ENCODE peak calls at places on chromosome 1, in five cellular contexts. One of them, this sample, is unnamed.

GRCh38 chr1:198007687-198008627 is 90.8 kb downstream of the LHX9 start:
- DNase-seq in B cell: no peak
- DNase-seq in glutamatergic neuron: no peak
- DNase-seq in neural crest cell: no peak
- DNase-seq in GM12865: no peak
- DNase-seq in this sample: no peak

GRCh38 chr1:186858923-186859322 is 30.2 kb downstream of the PLA2G4A start:
- DNase-seq in B cell: no peak
- DNase-seq in glutamatergic neuron: no peak
- DNase-seq in neural crest cell: no peak
- DNase-seq in GM12865: no peak
- DNase-seq in this sample: no peak

GRCh38 chr1:151828931-151829330 is 2.7 kb downstream of the RORC start:
- DNase-seq in B cell: no peak
- DNase-seq in glutamatergic neuron: no peak
- DNase-seq in neural crest cell: no peak
- DNase-seq in GM12865: no peak
- DNase-seq in this sample: peak; percentile 69

GRCh38 chr1:9280015-9280860 is 12.5 kb upstream of the SPSB1 start:
- DNase-seq in B cell: no peak
- DNase-seq in glutamatergic neuron: peak; percentile 54
- DNase-seq in neural crest cell: no peak
- DNase-seq in GM12865: peak; percentile 30
- DNase-seq in this sample: no peak

GRCh38 chr1:226764533-226764932 is 25.5 kb upstream of the ITPKB start:
- DNase-seq in B cell: no peak
- DNase-seq in glutamatergic neuron: no peak
- DNase-seq in neural crest cell: no peak
- DNase-seq in GM12865: peak; percentile 83
- DNase-seq in this sample: no peak

GRCh38 chr1:176843352-176844297 is 320.9 kb downstream of the ASTN1 start:
- DNase-seq in B cell: no peak
- DNase-seq in glutamatergic neuron: peak; percentile 59
- DNase-seq in neural crest cell: peak; percentile 28
- DNase-seq in GM12865: peak; percentile 36
- DNase-seq in this sample: peak; percentile 53

GRCh38 chr1:209641216-209642181 is 10.7 kb downstream of the LAMB3 start:
- DNase-seq in B cell: no peak
- DNase-seq in glutamatergic neuron: no peak
- DNase-seq in neural crest cell: no peak
- DNase-seq in GM12865: peak; percentile 20
- DNase-seq in this sample: no peak

GRCh38 chr1:219099307-219099706 is 74.4 kb upstream of the LYPLAL1 start:
- DNase-seq in B cell: no peak
- DNase-seq in glutamatergic neuron: no peak
- DNase-seq in neural crest cell: no peak
- DNase-seq in GM12865: peak; percentile 22
- DNase-seq in this sample: no peak

GRCh38 chr1:5970623-5971273 is 21.5 kb downstream of the NPHP4 start:
- DNase-seq in B cell: no peak
- DNase-seq in glutamatergic neuron: no peak
- DNase-seq in neural crest cell: no peak
- DNase-seq in GM12865: no peak
- DNase-seq in this sample: no peak

GRCh38 chr1:84842748-84843231 is 50.2 kb downstream of the LPAR3 start:
- DNase-seq in B cell: no peak
- DNase-seq in glutamatergic neuron: no peak
- DNase-seq in neural crest cell: no peak
- DNase-seq in GM12865: no peak
- DNase-seq in this sample: no peak

GRCh38 chr1:199243423-199244061 is 604.7 kb downstream of the PTPRC start:
- DNase-seq in B cell: peak; percentile 70
- DNase-seq in glutamatergic neuron: peak; percentile 69
- DNase-seq in neural crest cell: peak; percentile 53
- DNase-seq in GM12865: peak; percentile 91
- DNase-seq in this sample: peak; percentile 68

GRCh38 chr1:85361106-85361505 is 84.7 kb upstream of the BCL10 start:
- DNase-seq in B cell: no peak
- DNase-seq in glutamatergic neuron: no peak
- DNase-seq in neural crest cell: no peak
- DNase-seq in GM12865: no peak
- DNase-seq in this sample: no peak

GRCh38 chr1:212942679-212943392 is 7.5 kb upstream of the VASH2 start:
- DNase-seq in B cell: no peak
- DNase-seq in glutamatergic neuron: no peak
- DNase-seq in neural crest cell: no peak
- DNase-seq in GM12865: no peak
- DNase-seq in this sample: no peak

GRCh38 chr1:214662386-214662785 is 59.4 kb downstream of the CENPF start:
- DNase-seq in B cell: no peak
- DNase-seq in glutamatergic neuron: no peak
- DNase-seq in neural crest cell: no peak
- DNase-seq in GM12865: no peak
- DNase-seq in this sample: no peak
- TF ChIP-seq CTCF in B cell: no peak
- TF ChIP-seq CTCF in glutamatergic neuron: no peak
- TF ChIP-seq CTCF in neural crest cell: no peak
- TF ChIP-seq CTCF in GM12865: no peak
- TF ChIP-seq CTCF in this sample: no peak

GRCh38 chr1:154866995-154867795 is 2.9 kb downstream of the KCNN3 start:
- DNase-seq in B cell: no peak
- DNase-seq in glutamatergic neuron: no peak
- DNase-seq in neural crest cell: no peak
- DNase-seq in GM12865: no peak
- DNase-seq in this sample: no peak
- TF ChIP-seq CTCF in B cell: no peak
- TF ChIP-seq CTCF in glutamatergic neuron: no peak
- TF ChIP-seq CTCF in neural crest cell: no peak
- TF ChIP-seq CTCF in GM12865: no peak
- TF ChIP-seq CTCF in this sample: no peak

GRCh38 chr1:36523230-36523495 is 40.5 kb upstream of the CSF3R start:
- DNase-seq in B cell: no peak
- DNase-seq in glutamatergic neuron: no peak
- DNase-seq in neural crest cell: no peak
- DNase-seq in GM12865: no peak
- DNase-seq in this sample: no peak
- TF ChIP-seq CTCF in B cell: no peak
- TF ChIP-seq CTCF in glutamatergic neuron: no peak
- TF ChIP-seq CTCF in neural crest cell: no peak
- TF ChIP-seq CTCF in GM12865: no peak
- TF ChIP-seq CTCF in this sample: no peak

DNA sequence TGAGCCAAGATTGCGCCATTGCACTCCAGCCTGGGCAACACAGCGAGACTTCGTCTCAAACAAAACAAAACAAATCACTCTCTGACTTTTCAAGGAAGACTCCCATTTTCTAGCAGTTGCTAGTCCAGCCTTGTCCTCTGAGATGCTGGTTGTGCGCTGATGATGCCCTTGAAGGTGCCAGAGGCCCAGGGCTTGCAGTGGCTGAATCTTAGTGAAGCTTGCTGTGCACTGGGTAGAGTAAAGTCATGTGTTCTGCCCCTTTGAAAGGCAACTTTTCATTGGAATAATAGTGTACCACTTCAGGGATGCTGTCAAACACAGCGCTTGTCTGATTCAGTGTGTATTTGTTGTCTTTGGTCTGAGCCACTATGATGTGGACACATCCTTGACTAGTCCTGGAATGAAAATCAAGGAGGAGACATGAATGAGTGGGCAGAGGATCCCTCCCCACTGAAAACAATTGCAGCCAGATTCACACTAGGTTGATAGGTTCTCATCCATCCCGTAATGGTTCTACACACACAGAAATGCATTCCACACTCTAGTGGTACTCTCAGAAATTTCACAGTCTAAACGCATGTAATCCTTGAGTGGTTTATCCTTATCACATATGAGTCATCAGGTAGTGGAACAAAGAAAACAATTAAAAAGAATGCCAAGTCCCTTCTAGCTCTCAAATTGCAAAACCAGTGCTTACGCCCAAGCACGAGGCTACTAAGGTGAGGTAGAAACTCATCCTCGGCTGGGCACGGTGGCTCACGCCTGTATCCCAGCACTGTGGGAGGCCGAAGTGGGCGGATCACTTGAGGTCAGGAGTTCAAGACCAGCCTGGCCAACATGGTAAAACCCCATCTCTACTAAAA is 17.8 kb upstream of the TDRD10 start:
- DNase-seq in B cell: no peak
- DNase-seq in glutamatergic neuron: no peak
- DNase-seq in neural crest cell: no peak
- DNase-seq in GM12865: no peak
- DNase-seq in this sample: no peak
- TF ChIP-seq CTCF in B cell: no peak
- TF ChIP-seq CTCF in glutamatergic neuron: no peak
- TF ChIP-seq CTCF in neural crest cell: no peak
- TF ChIP-seq CTCF in GM12865: no peak
- TF ChIP-seq CTCF in this sample: no peak

GRCh38 chr1:168362991-168363390 is 82.3 kb downstream of the TBX19 start:
- DNase-seq in B cell: no peak
- DNase-seq in glutamatergic neuron: no peak
- DNase-seq in neural crest cell: no peak
- DNase-seq in GM12865: peak; percentile 16
- DNase-seq in this sample: no peak
- TF ChIP-seq CTCF in B cell: no peak
- TF ChIP-seq CTCF in glutamatergic neuron: no peak
- TF ChIP-seq CTCF in neural crest cell: no peak
- TF ChIP-seq CTCF in GM12865: no peak
- TF ChIP-seq CTCF in this sample: no peak

GRCh38 chr1:12197483-12197880 is 30.7 kb downstream of the TNFRSF1B start:
- DNase-seq in B cell: no peak
- DNase-seq in glutamatergic neuron: no peak
- DNase-seq in neural crest cell: no peak
- DNase-seq in GM12865: no peak
- DNase-seq in this sample: no peak
- TF ChIP-seq CTCF in B cell: no peak
- TF ChIP-seq CTCF in glutamatergic neuron: no peak
- TF ChIP-seq CTCF in neural crest cell: no peak
- TF ChIP-seq CTCF in GM12865: no peak
- TF ChIP-seq CTCF in this sample: no peak

This sample was measured in endothelial cell.